ENCODE peak calls at places on chromosomes 16 and 17, in six cellular contexts. Y is uterus, Q is AG04449, W is SJSA1, N is OCI-LY7, I is adrenal gland. A is an unnamed sample.

GRCh38 chr16:23035240-23035639 is 114.0 kb downstream of the USP31 start:
- DNase-seq in Y (no peak), Q (no peak), W (no peak), N (no peak), I (no peak), A (no peak)

GRCh38 chr17:76805319-76805718 is 62.9 kb upstream of the MGAT5B start:
- DNase-seq in Y (no peak), Q (no peak), W (no peak), N (no peak), I (no peak), A (no peak)

GRCh38 chr16:62105244-62105643 is 69.0 kb upstream of the CDH8 start:
- DNase-seq in Y (no peak), Q (no peak), W (no peak), N (no peak), I (no peak), A (no peak)

GRCh38 chr16:81823111-81823510 is 44.0 kb downstream of the PLCG2 start:
- DNase-seq in Y (no peak), Q (no peak), W (no peak), N (peak), I (no peak), A (no peak)

GRCh38 chr16:89507219-89507833 is 877 bp upstream of the SPG7 start:
- DNase-seq in Y (no peak), Q (no peak), W (no peak), N (no peak), I (peak), A (no peak)

GRCh38 chr17:77492446-77493237 is 351.9 kb downstream of the SEC14L1 start:
- DNase-seq in Y (peak), Q (no peak), W (no peak), N (no peak), I (peak), A (no peak)

GRCh38 chr16:61382435-61382834 is 653.8 kb downstream of the CDH8 start:
- DNase-seq in Y (no peak), Q (no peak), W (no peak), N (no peak), I (no peak), A (no peak)

GRCh38 chr17:75719732-75720131 is 1.5 kb upstream of the ITGB4 start:
- DNase-seq in Y (no peak), Q (no peak), W (no peak), N (no peak), I (no peak), A (no peak)

GRCh38 chr16:68607443-68607842 is 37.7 kb upstream of the CDH3 start:
- DNase-seq in Y (no peak), Q (no peak), W (no peak), N (no peak), I (no peak), A (no peak)

GRCh38 chr17:73613947-73614655 is 30.1 kb downstream of the SDK2 start:
- DNase-seq in Y (no peak), Q (no peak), W (no peak), N (no peak), I (no peak), A (no peak)

GRCh38 chr17:42345396-42346078 is 42.7 kb downstream of the STAT3 start:
- DNase-seq in Y (no peak), Q (no peak), W (no peak), N (no peak), I (no peak), A (no peak)

DNA sequence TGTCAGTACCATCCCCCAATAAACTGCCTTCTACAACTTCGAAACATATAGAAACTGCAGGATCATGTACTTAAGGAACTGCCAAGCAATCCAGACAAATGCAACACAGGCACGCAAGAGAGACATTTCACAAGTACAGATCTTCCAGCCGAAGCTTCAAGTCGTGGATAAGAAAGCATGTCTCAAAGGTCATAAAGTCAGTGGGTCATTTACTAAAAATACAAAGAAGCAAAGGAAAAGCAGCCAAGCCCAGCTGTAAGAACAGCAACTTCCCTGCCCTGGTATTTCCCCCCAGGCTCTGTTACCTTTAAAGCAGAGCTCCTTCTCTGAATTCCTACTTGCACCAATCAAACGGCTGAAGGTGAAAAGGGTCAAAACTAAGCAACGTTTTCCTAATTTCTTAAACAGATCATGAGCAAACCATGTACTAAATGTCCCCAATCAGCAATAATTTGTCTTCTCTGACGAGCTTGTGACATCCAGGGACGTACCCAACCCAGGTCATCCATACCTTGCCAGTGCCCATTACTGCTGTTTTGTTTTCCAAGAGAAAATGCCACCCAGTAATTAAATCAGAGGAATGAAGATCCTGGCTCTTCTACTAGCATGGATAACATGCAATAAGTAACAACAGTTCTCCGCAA is 1.7 kb downstream of the AKTIP start:
- DNase-seq in Y (no peak), Q (no peak), W (no peak), N (no peak), I (no peak), A (no peak)
- H3K4me3 ChIP-seq in Y (no peak), Q (peak), W (no peak), N (no peak), I (no peak), A (peak)

GRCh38 chr17:49035470-49036269 is 38.5 kb downstream of the IGF2BP1 start:
- DNase-seq in Y (peak), Q (no peak), W (peak), N (peak), I (peak), A (peak)
- H3K4me3 ChIP-seq in Y (peak), Q (no peak), W (no peak), N (no peak), I (no peak), A (peak)

GRCh38 chr17:30957741-30958140 is 13.1 kb upstream of the RNF135 start:
- DNase-seq in Y (no peak), Q (no peak), W (no peak), N (no peak), I (no peak), A (no peak)

GRCh38 chr17:30964878-30965277 is 6.0 kb upstream of the RNF135 start:
- DNase-seq in Y (no peak), Q (no peak), W (peak), N (no peak), I (no peak), A (no peak)

GRCh38 chr17:30956764-30957374 is 14.0 kb upstream of the RNF135 start:
- DNase-seq in Y (no peak), Q (no peak), W (peak), N (no peak), I (no peak), A (no peak)

GRCh38 chr17:30958187-30958586 is 12.7 kb upstream of the RNF135 start:
- DNase-seq in Y (no peak), Q (no peak), W (no peak), N (peak), I (no peak), A (no peak)

GRCh38 chr17:30961213-30962188 is 9.3 kb upstream of the RNF135 start:
- DNase-seq in Y (no peak), Q (no peak), W (peak), N (peak), I (peak), A (no peak)
- H3K4me3 ChIP-seq in Y (no peak), Q (no peak), W (no peak), N (peak), I (no peak), A (no peak)

GRCh38 chr16:12437761-12438440 is 365.8 kb downstream of the CPPED1 start:
- DNase-seq in Y (no peak), Q (no peak), W (no peak), N (no peak), I (no peak), A (no peak)

GRCh38 chr16:12433691-12434390 is 369.8 kb downstream of the CPPED1 start:
- DNase-seq in Y (no peak), Q (no peak), W (no peak), N (peak), I (no peak), A (no peak)

GRCh38 chr16:12434567-12434966 is 369.1 kb downstream of the CPPED1 start:
- DNase-seq in Y (no peak), Q (no peak), W (no peak), N (no peak), I (no peak), A (no peak)

GRCh38 chr16:12435730-12436129 is 368.0 kb downstream of the CPPED1 start:
- DNase-seq in Y (no peak), Q (no peak), W (no peak), N (no peak), I (no peak), A (no peak)

DNA sequence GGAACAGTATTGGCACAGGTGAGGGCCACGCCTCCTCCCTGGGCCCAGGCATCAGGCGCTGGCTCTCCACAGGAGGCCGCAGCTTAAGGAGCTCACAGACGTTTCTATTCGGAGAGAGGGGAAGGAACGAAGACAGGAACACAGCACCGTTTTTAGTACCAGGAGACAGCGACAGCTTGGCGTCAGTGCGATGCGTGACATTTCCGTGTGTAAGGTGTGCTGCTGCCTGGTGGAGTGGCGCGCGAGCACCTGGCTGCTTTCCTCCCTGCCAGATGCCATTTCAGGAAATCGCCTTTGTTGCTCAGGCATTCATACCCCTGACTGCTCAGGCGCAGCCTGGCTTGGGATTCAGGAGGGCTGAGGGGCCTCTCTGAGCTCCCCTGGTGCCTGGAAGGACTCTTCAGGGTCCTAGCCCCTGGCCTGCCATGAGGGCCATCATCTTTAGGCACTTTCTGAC is 367.5 kb downstream of the CPPED1 start:
- DNase-seq in Y (no peak), Q (no peak), W (no peak), N (no peak), I (no peak), A (no peak)
- H3K4me3 ChIP-seq in Y (no peak), Q (no peak), W (no peak), N (no peak), I (no peak), A (no peak)

GRCh38 chr16:56417138-56417537 is 8.2 kb downstream of the AMFR start:
- DNase-seq in Y (no peak), Q (no peak), W (no peak), N (no peak), I (no peak), A (no peak)

GRCh38 chr16:56419740-56420548 is 5.4 kb downstream of the AMFR start:
- DNase-seq in Y (no peak), Q (no peak), W (no peak), N (no peak), I (no peak), A (no peak)

GRCh38 chr16:56414366-56414765 is 11.0 kb downstream of the AMFR start:
- DNase-seq in Y (no peak), Q (no peak), W (no peak), N (no peak), I (no peak), A (no peak)

GRCh38 chr16:56413381-56413780 is 12.0 kb downstream of the AMFR start:
- DNase-seq in Y (no peak), Q (no peak), W (no peak), N (no peak), I (no peak), A (no peak)

GRCh38 chr16:56415849-56416248 is 9.5 kb downstream of the AMFR start:
- DNase-seq in Y (no peak), Q (no peak), W (no peak), N (no peak), I (no peak), A (no peak)
- H3K4me3 ChIP-seq in Y (no peak), Q (no peak), W (no peak), N (no peak), I (no peak), A (no peak)

DNA sequence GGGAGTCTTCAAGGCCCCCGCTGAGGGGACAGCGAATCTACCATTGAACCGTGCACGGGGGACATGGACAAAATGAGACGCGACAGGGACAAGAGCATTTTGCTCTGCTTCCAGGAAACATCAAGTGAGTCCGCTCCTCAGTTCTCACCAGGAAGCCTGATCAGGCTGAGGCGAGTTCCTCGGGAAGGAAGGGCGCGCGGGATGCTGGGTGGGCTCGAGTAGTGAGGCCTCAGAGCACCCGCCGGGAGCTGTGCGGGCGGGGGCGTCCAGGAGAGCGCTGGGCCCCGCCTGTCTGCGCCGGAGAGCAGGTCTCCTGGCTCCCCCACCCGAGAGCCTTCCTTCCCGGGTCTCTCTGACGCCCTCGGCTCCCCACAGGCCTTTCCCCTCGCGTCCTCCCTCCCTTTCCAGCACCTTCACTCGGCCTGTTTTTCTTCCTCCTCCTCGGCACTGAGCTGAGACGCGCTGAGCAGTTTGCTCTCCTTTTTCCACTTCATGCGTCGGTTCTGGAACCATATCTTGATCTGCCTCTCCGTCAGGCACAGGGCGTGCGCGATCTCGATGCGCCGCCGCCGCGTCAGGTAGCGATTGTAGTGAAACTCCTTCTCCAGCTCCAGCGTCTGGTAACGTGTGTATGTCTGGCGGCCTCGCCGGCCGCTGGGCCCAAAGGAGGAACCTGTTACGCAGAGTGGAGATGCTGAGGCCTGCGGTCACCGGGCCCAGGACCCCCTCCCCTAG is 2.6 kb upstream of the HOXB5 start:
- DNase-seq in Y (no peak), Q (no peak), W (no peak), N (no peak), I (no peak), A (no peak)
- H3K4me3 ChIP-seq in Y (no peak), Q (peak), W (no peak), N (no peak), I (no peak), A (no peak)

GRCh38 chr17:8080208-8080798 is 7.2 kb downstream of the ALOX12B start:
- DNase-seq in Y (no peak), Q (no peak), W (no peak), N (no peak), I (no peak), A (no peak)

GRCh38 chr17:8080799-8081219 is 6.7 kb downstream of the ALOX12B start:
- DNase-seq in Y (no peak), Q (no peak), W (no peak), N (no peak), I (no peak), A (no peak)

GRCh38 chr17:8081876-8082275 is 5.6 kb downstream of the ALOX12B start:
- DNase-seq in Y (no peak), Q (no peak), W (no peak), N (no peak), I (no peak), A (no peak)

GRCh38 chr17:8082312-8082711 is 5.2 kb downstream of the ALOX12B start:
- DNase-seq in Y (no peak), Q (no peak), W (no peak), N (no peak), I (no peak), A (no peak)

GRCh38 chr17:8079291-8080207 is 8.0 kb downstream of the ALOX12B start:
- DNase-seq in Y (peak), Q (no peak), W (peak), N (peak), I (peak), A (peak)
- H3K4me3 ChIP-seq in Y (peak), Q (peak), W (peak), N (peak), I (no peak), A (peak)